ENCODE peak calls at places on chromosomes 5 and 9, in nine cellular contexts. S, J, Q, E, D, W, F, P and R are unnamed samples.

GRCh38 chr5:141039517-141039916 is 11.7 kb upstream of the PCDHB1 start:
- DNase-seq in S (no peak), J (no peak), Q (no peak), E (no peak), D (no peak), W (no peak), F (no peak), P (peak), R (no peak)

GRCh38 chr9:134236935-134237629 is 72.7 kb upstream of the RNU6ATAC start:
- DNase-seq in S (no peak), J (no peak), Q (no peak), E (no peak), D (no peak), W (no peak), F (no peak), P (no peak), R (no peak)

GRCh38 chr5:157502143-157502647 is 42.2 kb downstream of the NIPAL4 start:
- DNase-seq in S (peak), J (no peak), Q (no peak), E (no peak), D (peak), W (peak), F (no peak), P (no peak), R (peak)

GRCh38 chr9:6955251-6955921 is 197.6 kb downstream of the KDM4C start:
- DNase-seq in S (no peak), J (no peak), Q (peak), E (no peak), D (no peak), W (peak), F (no peak), P (peak), R (no peak)

GRCh38 chr9:18700714-18701113 is 226.8 kb downstream of the ADAMTSL1 start:
- DNase-seq in S (no peak), J (no peak), Q (no peak), E (no peak), D (no peak), W (no peak), F (no peak), P (no peak), R (no peak)

GRCh38 chr5:2251751-2252150 is 369.0 kb upstream of the IRX4 start:
- DNase-seq in S (no peak), J (no peak), Q (no peak), E (no peak), D (no peak), W (no peak), F (no peak), P (no peak), R (no peak)

GRCh38 chr5:2813678-2814077 is 62.2 kb upstream of the IRX2 start:
- DNase-seq in S (no peak), J (no peak), Q (no peak), E (no peak), D (no peak), W (no peak), F (no peak), P (no peak), R (no peak)

GRCh38 chr9:94610181-94610591 is 16.6 kb upstream of the FBP2 start:
- DNase-seq in S (no peak), J (no peak), Q (no peak), E (no peak), D (no peak), W (no peak), F (no peak), P (no peak), R (no peak)

GRCh38 chr5:133265720-133266575 is 214.1 kb downstream of the HSPA4 start:
- DNase-seq in S (no peak), J (no peak), Q (peak), E (no peak), D (no peak), W (no peak), F (no peak), P (peak), R (no peak)

GRCh38 chr5:181189363-181189961 is 15.5 kb downstream of the TRIM7 start:
- DNase-seq in S (peak), J (peak), Q (peak), E (peak), D (no peak), W (peak), F (no peak), P (peak), R (no peak)

GRCh38 chr5:30765227-30765626 is 428.3 kb upstream of the CDH6 start:
- DNase-seq in S (no peak), J (no peak), Q (no peak), E (no peak), D (no peak), W (no peak), F (no peak), P (no peak), R (no peak)

GRCh38 chr5:9888517-9888916 is 258.4 kb upstream of the TAS2R1 start:
- DNase-seq in S (no peak), J (no peak), Q (no peak), E (no peak), D (no peak), W (no peak), F (no peak), P (no peak), R (no peak)

GRCh38 chr9:101398930-101399640 is 434 bp downstream of the ZNF189 start:
- DNase-seq in S (peak), J (no peak), Q (peak), E (no peak), D (no peak), W (no peak), F (peak), P (peak), R (no peak)

GRCh38 chr5:78320461-78320860 is 26.0 kb upstream of the AP3B1 start:
- DNase-seq in S (no peak), J (no peak), Q (peak), E (no peak), D (no peak), W (peak), F (peak), P (peak), R (no peak)